ENCODE peak calls at places on chromosomes 1 and 21, in five cellular contexts. H is lung, P is OCI-LY7, C is GM23248, W is adrenal gland. I is an unnamed sample.

GRCh38 chr1:114195819-114196218 is 42.1 kb upstream of the SYT6 start:
- DNase-seq in H (no peak), P (no peak), C (no peak), W (no peak), I (no peak)

GRCh38 chr1:89602871-89603404 is 30.0 kb upstream of the LRRC8C start:
- DNase-seq in H (no peak), P (no peak), C (no peak), W (no peak), I (no peak)

GRCh38 chr21:42461881-42462877 is 33.8 kb downstream of the RSPH1 start:
- DNase-seq in H (no peak), P (peak; percentile 66), C (no peak), W (no peak), I (no peak)

GRCh38 chr1:46532095-46532494 is 19.4 kb downstream of the KNCN start:
- DNase-seq in H (no peak), P (no peak), C (no peak), W (no peak), I (no peak)

GRCh38 chr1:198498881-198499280 is 41.6 kb downstream of the ATP6V1G3 start:
- DNase-seq in H (no peak), P (no peak), C (peak; percentile 47), W (no peak), I (no peak)

GRCh38 chr1:168636642-168637111 is 60.3 kb downstream of the XCL1 start:
- DNase-seq in H (no peak), P (no peak), C (peak; percentile 76), W (no peak), I (no peak)

GRCh38 chr1:2258996-2259395 is 30.9 kb downstream of the SKI start:
- DNase-seq in H (no peak), P (peak; percentile 73), C (no peak), W (no peak), I (no peak)

GRCh38 chr1:227774051-227774720 is 39.0 kb downstream of the SNAP47 start:
- DNase-seq in H (no peak), P (no peak), C (no peak), W (no peak), I (no peak)

GRCh38 chr1:148166558-148167492 is 14.7 kb upstream of the NBPF11 start:
- DNase-seq in H (no peak), P (peak; percentile 33), C (no peak), W (no peak), I (no peak)

GRCh38 chr1:89822999-89823628 is 2.3 kb downstream of the LRRC8D start:
- DNase-seq in H (no peak), P (peak; percentile 37), C (peak; percentile 71), W (no peak), I (no peak)

GRCh38 chr1:103171041-103171590 is 62.8 kb upstream of the COL11A1 start:
- DNase-seq in H (no peak), P (no peak), C (no peak), W (no peak), I (no peak)

GRCh38 chr1:207698822-207699483 is 52.9 kb upstream of the CD46 start:
- DNase-seq in H (peak; percentile 62), P (peak; percentile 65), C (peak; percentile 79), W (peak; percentile 54), I (no peak)

GRCh38 chr1:156421062-156421938 is 52.3 kb downstream of the RHBG start:
- DNase-seq in H (peak; percentile 75), P (peak; percentile 79), C (peak; percentile 82), W (peak; percentile 80), I (no peak)

GRCh38 chr1:174103766-174104165 is 55.6 kb upstream of the RABGAP1L start:
- DNase-seq in H (no peak), P (no peak), C (no peak), W (no peak), I (no peak)

GRCh38 chr1:3911981-3912808 is 12.1 kb upstream of the C1orf174 start:
- DNase-seq in H (no peak), P (no peak), C (no peak), W (no peak), I (no peak)

GRCh38 chr1:186957339-186957738 is 128.6 kb downstream of the PLA2G4A start:
- DNase-seq in H (no peak), P (no peak), C (peak; percentile 39), W (no peak), I (no peak)

GRCh38 chr1:77642941-77643340 is 39.5 kb downstream of the ZZZ3 start:
- DNase-seq in H (no peak), P (no peak), C (no peak), W (no peak), I (no peak)
- H3K27ac ChIP-seq in H (no peak overlapping the region), P (no peak overlapping the region), C (no peak overlapping the region), W (no peak overlapping the region), I (no peak overlapping the region)

GRCh38 chr1:94027735-94028515 is 93.0 kb downstream of the ABCA4 start:
- DNase-seq in H (no peak), P (no peak), C (no peak), W (no peak), I (no peak)
- H3K27ac ChIP-seq in H (no peak overlapping the region), P (no peak overlapping the region), C (no peak overlapping the region), W (no peak overlapping the region), I (no peak overlapping the region)

GRCh38 chr1:68339505-68339904 is 107.2 kb upstream of the WLS start:
- DNase-seq in H (no peak), P (no peak), C (peak; percentile 85), W (no peak), I (no peak)
- H3K27ac ChIP-seq in H (no peak overlapping the region), P (no peak overlapping the region), C (no peak overlapping the region), W (no peak overlapping the region), I (no peak overlapping the region)

GRCh38 chr1:12343823-12344487 is 114.1 kb downstream of the VPS13D start:
- DNase-seq in H (no peak), P (no peak), C (no peak), W (no peak), I (no peak)
- H3K27ac ChIP-seq in H (peak overlapping the region; percentile 67), P (peak overlapping the region; percentile 62), C (no peak overlapping the region), W (peak overlapping the region; percentile 76), I (peak overlapping the region; percentile 60)